ENCODE peak calls at places on chromosomes 16 and 17, in five cellular contexts. K is neural crest cell; Q is GM03348; G is stimulated activated CD4-positive, alpha-beta T cell treated with anti-CD3 and anti-CD28 coated beads, Interleukin-1b, Interleukin-23, amount 100 ng/mL, for 1 hour; J is Kasumi-1. V is an unnamed sample.

GRCh38 chr16:19810817-19811731 is 73.6 kb downstream of the GPRC5B start:
- DNase-seq in G (no peak), J (no peak), K (no peak), Q (peak), V (no peak)

GRCh38 chr17:8904686-8905085 is 37.2 kb upstream of the PIK3R6 start:
- DNase-seq in J (no peak), K (no peak), G (no peak), Q (no peak), V (no peak)

GRCh38 chr17:10579270-10579669 is 29.8 kb upstream of the MYH2 start:
- DNase-seq in Q (no peak), K (no peak), G (no peak), J (no peak), V (no peak)

GRCh38 chr16:61182416-61182815 is 853.8 kb downstream of the CDH8 start:
- DNase-seq in G (no peak), K (no peak), Q (no peak), J (peak), V (peak)

GRCh38 chr17:64406321-64407200 is 15.9 kb upstream of the PECAM1 start:
- DNase-seq in G (no peak), Q (no peak), J (no peak), K (no peak), V (peak)

GRCh38 chr17:58242171-58242784 is 3.9 kb downstream of the LPO start:
- DNase-seq in J (no peak), G (no peak), K (no peak), Q (no peak), V (peak)

GRCh38 chr16:637081-638018 is 1.2 kb upstream of the METTL26 start:
- DNase-seq in K (peak), Q (peak), J (peak), G (peak), V (no peak)

GRCh38 chr17:44602970-44603369 is 45.7 kb downstream of the FZD2 start:
- DNase-seq in K (no peak), Q (no peak), J (no peak), G (no peak), V (no peak)

GRCh38 chr16:1871974-1872635 is at the start of gene MEIOB:
- DNase-seq in Q (peak), J (no peak), K (peak), G (no peak), V (peak)

GRCh38 chr17:21522755-21523154 is 146.6 kb downstream of the KCNJ12 start:
- DNase-seq in Q (no peak), G (no peak), K (no peak), J (no peak), V (no peak)

GRCh38 chr17:41736983-41737679 is 2.7 kb upstream of the HAP1 start:
- DNase-seq in J (no peak), Q (no peak), K (no peak), G (no peak), V (no peak)

GRCh38 chr17:54903375-54903774 is 2.7 kb downstream of the TOM1L1 start:
- DNase-seq in G (no peak), J (no peak), K (no peak), Q (peak), V (no peak)

GRCh38 chr16:74201561-74201960 is 95.1 kb upstream of the PSMD7 start:
- DNase-seq in K (no peak), Q (no peak), G (no peak), J (no peak), V (peak)

GRCh38 chr16:56789360-56789759 is 59.4 kb downstream of the NUP93 start:
- DNase-seq in K (no peak), J (peak), G (no peak), Q (no peak), V (peak)

GRCh38 chr17:50931003-50931878 is 65.1 kb upstream of the TOB1 start:
- DNase-seq in K (peak), G (no peak), J (peak), Q (peak), V (peak)

GRCh38 chr17:37088459-37088858 is 139.7 kb downstream of the AATF start:
- DNase-seq in K (no peak), G (no peak), Q (no peak), J (no peak), V (no peak)

GRCh38 chr16:4116328-4117249 is at the start of gene ADCY9:
- DNase-seq in J (peak), Q (peak), K (peak), G (peak), V (peak)

GRCh38 chr16:68719993-68720489 is 17.1 kb upstream of the CDH1 start:
- DNase-seq in J (no peak), K (no peak), G (no peak), Q (no peak), V (no peak)

GRCh38 chr16:13014516-13014915 is 113.1 kb downstream of the SHISA9 start:
- DNase-seq in Q (no peak), J (no peak), G (no peak), K (no peak), V (no peak)

GRCh38 chr16:49441366-49441780 is 67.8 kb downstream of the C16orf78 start:
- DNase-seq in G (peak), K (peak), J (no peak), Q (no peak), V (peak)

GRCh38 chr16:51538707-51539604 is 387.9 kb upstream of the SALL1 start:
- DNase-seq in G (no peak), J (peak), K (no peak), Q (peak), V (peak)

GRCh38 chr17:76250141-76250540 is 9.8 kb upstream of the RNF157 start:
- DNase-seq in G (no peak), Q (no peak), K (no peak), J (no peak), V (no peak)

GRCh38 chr17:2822358-2822757 is 26.1 kb downstream of the RAP1GAP2 start:
- DNase-seq in J (no peak), Q (no peak), G (no peak), K (no peak), V (no peak)

GRCh38 chr17:64982139-64982802 is 63.0 kb upstream of the LRRC37A3 start:
- DNase-seq in Q (no peak), J (no peak), G (no peak), K (no peak), V (no peak)

GRCh38 chr17:22703786-22704441 is 1011.6 kb downstream of the KCNJ18 start:
- DNase-seq in Q (no peak), K (no peak), G (no peak), J (peak), V (no peak)

GRCh38 chr16:17327671-17328335 is 143.0 kb downstream of the XYLT1 start:
- DNase-seq in G (no peak), Q (no peak), K (no peak), J (no peak), V (no peak)

GRCh38 chr16:83574388-83574787 is 233.4 kb upstream of the HSBP1 start:
- DNase-seq in G (no peak), Q (peak), J (no peak), K (no peak), V (no peak)

GRCh38 chr16:22098538-22099255 is 6.4 kb downstream of the VWA3A start:
- DNase-seq in K (no peak), Q (peak), G (no peak), J (peak), V (peak)

GRCh38 chr17:309361-309888 is 43.2 kb downstream of the RPH3AL start:
- DNase-seq in G (no peak), Q (no peak), J (no peak), K (peak), V (peak)

GRCh38 chr16:66886914-66887313 is 6.6 kb downstream of the PDP2 start:
- DNase-seq in G (no peak), Q (no peak), K (no peak), J (no peak), V (no peak)

GRCh38 chr16:52283018-52283417 is 263.9 kb downstream of the TOX3 start:
- DNase-seq in G (no peak), K (no peak), J (no peak), Q (no peak), V (no peak)

GRCh38 chr17:37438141-37438540 is 31.5 kb downstream of the TADA2A start:
- DNase-seq in Q (no peak), G (no peak), J (no peak), K (no peak), V (no peak)